ENCODE peak calls at places on chromosomes 2 and 18, in seven cellular contexts. One of them, this sample, is unnamed.

GRCh38 chr2:6917761-6918421 is 679 bp downstream of the RNF144A start:
- DNase-seq in stimulated activated CD4-positive, alpha-beta T cell treated with anti-CD3 and anti-CD28 coated beads, Interleukin-4, amount 100 ng/mL, for 48 hours: no peak
- DNase-seq in PC-9: no peak
- DNase-seq in sigmoid colon: no peak
- DNase-seq in lung: no peak
- DNase-seq in NCI-H510A: no peak
- DNase-seq in mucosa of descending colon: peak; percentile 60
- DNase-seq in this sample: no peak

GRCh38 chr2:96962567-96963203 is 23.7 kb downstream of the FAM178B start:
- DNase-seq in stimulated activated CD4-positive, alpha-beta T cell treated with anti-CD3 and anti-CD28 coated beads, Interleukin-4, amount 100 ng/mL, for 48 hours: no peak
- DNase-seq in PC-9: no peak
- DNase-seq in sigmoid colon: no peak
- DNase-seq in lung: no peak
- DNase-seq in NCI-H510A: no peak
- DNase-seq in mucosa of descending colon: no peak
- DNase-seq in this sample: no peak

GRCh38 chr2:26470601-26471260 is 7.2 kb downstream of the OTOF start:
- DNase-seq in stimulated activated CD4-positive, alpha-beta T cell treated with anti-CD3 and anti-CD28 coated beads, Interleukin-4, amount 100 ng/mL, for 48 hours: no peak
- DNase-seq in PC-9: no peak
- DNase-seq in sigmoid colon: no peak
- DNase-seq in lung: no peak
- DNase-seq in NCI-H510A: no peak
- DNase-seq in mucosa of descending colon: no peak
- DNase-seq in this sample: no peak

GRCh38 chr18:66603941-66604627 is at the start of gene CDH19:
- DNase-seq in stimulated activated CD4-positive, alpha-beta T cell treated with anti-CD3 and anti-CD28 coated beads, Interleukin-4, amount 100 ng/mL, for 48 hours: no peak
- DNase-seq in PC-9: no peak
- DNase-seq in sigmoid colon: no peak
- DNase-seq in lung: no peak
- DNase-seq in NCI-H510A: no peak
- DNase-seq in mucosa of descending colon: no peak
- DNase-seq in this sample: no peak

GRCh38 chr2:30512243-30512866 is 65.3 kb downstream of the LCLAT1 start:
- DNase-seq in stimulated activated CD4-positive, alpha-beta T cell treated with anti-CD3 and anti-CD28 coated beads, Interleukin-4, amount 100 ng/mL, for 48 hours: no peak
- DNase-seq in PC-9: no peak
- DNase-seq in sigmoid colon: no peak
- DNase-seq in lung: no peak
- DNase-seq in NCI-H510A: no peak
- DNase-seq in mucosa of descending colon: no peak
- DNase-seq in this sample: no peak

GRCh38 chr18:55763805-55764204 is 175.8 kb upstream of the TCF4 start:
- DNase-seq in stimulated activated CD4-positive, alpha-beta T cell treated with anti-CD3 and anti-CD28 coated beads, Interleukin-4, amount 100 ng/mL, for 48 hours: no peak
- DNase-seq in PC-9: no peak
- DNase-seq in sigmoid colon: no peak
- DNase-seq in lung: no peak
- DNase-seq in NCI-H510A: no peak
- DNase-seq in mucosa of descending colon: no peak
- DNase-seq in this sample: no peak

GRCh38 chr2:65292461-65293127 is 65.0 kb downstream of the ACTR2 start:
- DNase-seq in stimulated activated CD4-positive, alpha-beta T cell treated with anti-CD3 and anti-CD28 coated beads, Interleukin-4, amount 100 ng/mL, for 48 hours: no peak
- DNase-seq in PC-9: no peak
- DNase-seq in sigmoid colon: no peak
- DNase-seq in lung: no peak
- DNase-seq in NCI-H510A: no peak
- DNase-seq in mucosa of descending colon: no peak
- DNase-seq in this sample: peak; percentile 46

GRCh38 chr2:163191372-163191771 is 352.8 kb upstream of the KCNH7 start:
- DNase-seq in stimulated activated CD4-positive, alpha-beta T cell treated with anti-CD3 and anti-CD28 coated beads, Interleukin-4, amount 100 ng/mL, for 48 hours: no peak
- DNase-seq in PC-9: peak; percentile 4
- DNase-seq in sigmoid colon: no peak
- DNase-seq in lung: no peak
- DNase-seq in NCI-H510A: no peak
- DNase-seq in mucosa of descending colon: no peak
- DNase-seq in this sample: no peak

GRCh38 chr2:237725661-237726060 is 72.9 kb upstream of the RBM44 start:
- DNase-seq in stimulated activated CD4-positive, alpha-beta T cell treated with anti-CD3 and anti-CD28 coated beads, Interleukin-4, amount 100 ng/mL, for 48 hours: no peak
- DNase-seq in PC-9: no peak
- DNase-seq in sigmoid colon: peak; percentile 64
- DNase-seq in lung: no peak
- DNase-seq in NCI-H510A: no peak
- DNase-seq in mucosa of descending colon: no peak
- DNase-seq in this sample: no peak

GRCh38 chr2:110114007-110114591 is 1.5 kb downstream of the MALL start:
- DNase-seq in stimulated activated CD4-positive, alpha-beta T cell treated with anti-CD3 and anti-CD28 coated beads, Interleukin-4, amount 100 ng/mL, for 48 hours: no peak
- DNase-seq in PC-9: peak; percentile 70
- DNase-seq in sigmoid colon: no peak
- DNase-seq in lung: peak; percentile 72
- DNase-seq in NCI-H510A: no peak
- DNase-seq in mucosa of descending colon: peak; percentile 90
- DNase-seq in this sample: no peak

GRCh38 chr18:58438161-58438983 is 190.5 kb downstream of the ALPK2 start:
- DNase-seq in stimulated activated CD4-positive, alpha-beta T cell treated with anti-CD3 and anti-CD28 coated beads, Interleukin-4, amount 100 ng/mL, for 48 hours: no peak
- DNase-seq in PC-9: no peak
- DNase-seq in sigmoid colon: no peak
- DNase-seq in lung: no peak
- DNase-seq in NCI-H510A: no peak
- DNase-seq in mucosa of descending colon: no peak
- DNase-seq in this sample: no peak

GRCh38 chr2:1492696-1493095 is 79.4 kb downstream of the TPO start:
- DNase-seq in stimulated activated CD4-positive, alpha-beta T cell treated with anti-CD3 and anti-CD28 coated beads, Interleukin-4, amount 100 ng/mL, for 48 hours: no peak
- DNase-seq in PC-9: no peak
- DNase-seq in sigmoid colon: peak; percentile 43
- DNase-seq in lung: no peak
- DNase-seq in NCI-H510A: no peak
- DNase-seq in mucosa of descending colon: no peak
- DNase-seq in this sample: no peak

GRCh38 chr2:231000211-231000904 is 4.4 kb downstream of the SPATA3 start:
- DNase-seq in stimulated activated CD4-positive, alpha-beta T cell treated with anti-CD3 and anti-CD28 coated beads, Interleukin-4, amount 100 ng/mL, for 48 hours: no peak
- DNase-seq in PC-9: no peak
- DNase-seq in sigmoid colon: peak; percentile 57
- DNase-seq in lung: no peak
- DNase-seq in NCI-H510A: peak; percentile 39
- DNase-seq in mucosa of descending colon: peak; percentile 70
- DNase-seq in this sample: no peak

GRCh38 chr2:202113571-202114142 is 40.6 kb downstream of the KIAA2012 start:
- DNase-seq in stimulated activated CD4-positive, alpha-beta T cell treated with anti-CD3 and anti-CD28 coated beads, Interleukin-4, amount 100 ng/mL, for 48 hours: no peak
- DNase-seq in PC-9: no peak
- DNase-seq in sigmoid colon: no peak
- DNase-seq in lung: no peak
- DNase-seq in NCI-H510A: peak; percentile 10
- DNase-seq in mucosa of descending colon: no peak
- DNase-seq in this sample: no peak

This sample was measured in gastrocnemius medialis.